ENCODE peak calls at places on chromosomes 3 and 15, in four cellular contexts. One of them, this sample, is unnamed.

GRCh38 chr15:67823371-67824156 is 1.7 kb upstream of the SKOR1 start:
- DNase-seq in body of pancreas: no peak
- DNase-seq in neural progenitor cell: peak; percentile 56
- DNase-seq in IMR-90: no peak
- DNase-seq in this sample: peak; percentile 45

GRCh38 chr3:197501496-197501878 is 54.3 kb downstream of the BDH1 start:
- DNase-seq in body of pancreas: no peak
- DNase-seq in neural progenitor cell: no peak
- DNase-seq in IMR-90: peak; percentile 31
- DNase-seq in this sample: no peak

GRCh38 chr3:148681080-148681479 is 16.6 kb upstream of the AGTR1 start:
- DNase-seq in body of pancreas: no peak
- DNase-seq in neural progenitor cell: no peak
- DNase-seq in IMR-90: peak; percentile 11
- DNase-seq in this sample: peak; percentile 19

GRCh38 chr3:48518069-48518468 is 14.1 kb upstream of the SHISA5 start:
- DNase-seq in body of pancreas: no peak
- DNase-seq in neural progenitor cell: no peak
- DNase-seq in IMR-90: no peak
- DNase-seq in this sample: no peak

GRCh38 chr3:41450416-41451231 is 251.3 kb downstream of the CTNNB1 start:
- DNase-seq in body of pancreas: no peak
- DNase-seq in neural progenitor cell: peak; percentile 47
- DNase-seq in IMR-90: no peak
- DNase-seq in this sample: no peak

GRCh38 chr3:1139071-1139470 is 46.2 kb downstream of the CNTN6 start:
- DNase-seq in body of pancreas: no peak
- DNase-seq in neural progenitor cell: no peak
- DNase-seq in IMR-90: no peak
- DNase-seq in this sample: no peak

GRCh38 chr15:72411544-72411943 is 13.4 kb downstream of the TMEM202 start:
- DNase-seq in body of pancreas: no peak
- DNase-seq in neural progenitor cell: no peak
- DNase-seq in IMR-90: no peak
- DNase-seq in this sample: no peak

GRCh38 chr15:66673410-66674322 is 28.4 kb upstream of the SMAD6 start:
- DNase-seq in body of pancreas: peak; percentile 70
- DNase-seq in neural progenitor cell: peak; percentile 89
- DNase-seq in IMR-90: no peak
- DNase-seq in this sample: no peak

GRCh38 chr3:29226709-29227108 is 54.2 kb upstream of the RBMS3 start:
- DNase-seq in body of pancreas: no peak
- DNase-seq in neural progenitor cell: no peak
- DNase-seq in IMR-90: peak; percentile 39
- DNase-seq in this sample: peak; percentile 14

GRCh38 chr3:186783731-186784515 is 546 bp downstream of the EIF4A2 start:
- DNase-seq in body of pancreas: peak; percentile 89
- DNase-seq in neural progenitor cell: peak; percentile 90
- DNase-seq in IMR-90: peak; percentile 64
- DNase-seq in this sample: peak; percentile 87

GRCh38 chr3:115301364-115301860 is 154.3 kb upstream of the ZBTB20 start:
- DNase-seq in body of pancreas: no peak
- DNase-seq in neural progenitor cell: no peak
- DNase-seq in IMR-90: peak; percentile 11
- DNase-seq in this sample: peak; percentile 54

GRCh38 chr3:156161172-156161571 is 40.8 kb downstream of the KCNAB1 start:
- DNase-seq in body of pancreas: no peak
- DNase-seq in neural progenitor cell: peak; percentile 11
- DNase-seq in IMR-90: peak; percentile 17
- DNase-seq in this sample: no peak

GRCh38 chr15:89680282-89680873 is 1.2 kb upstream of the PLIN1 start:
- DNase-seq in body of pancreas: peak; percentile 89
- DNase-seq in neural progenitor cell: no peak
- DNase-seq in IMR-90: peak; percentile 67
- DNase-seq in this sample: peak; percentile 87

GRCh38 chr3:159635047-159635641 is 353.5 kb upstream of the IL12A start:
- DNase-seq in body of pancreas: no peak
- DNase-seq in neural progenitor cell: no peak
- DNase-seq in IMR-90: peak; percentile 72
- DNase-seq in this sample: no peak

GRCh38 chr15:44832068-44832467 is 95.7 kb downstream of the TRIM69 start:
- DNase-seq in body of pancreas: no peak
- DNase-seq in neural progenitor cell: no peak
- DNase-seq in IMR-90: no peak
- DNase-seq in this sample: no peak

GRCh38 chr3:48403533-48404439 is 26.1 kb downstream of the PLXNB1 start:
- DNase-seq in body of pancreas: no peak
- DNase-seq in neural progenitor cell: no peak
- DNase-seq in IMR-90: no peak
- DNase-seq in this sample: no peak

GRCh38 chr3:83843716-83844115 is 1115.1 kb upstream of the CADM2 start:
- DNase-seq in body of pancreas: no peak
- DNase-seq in neural progenitor cell: peak; percentile 90
- DNase-seq in IMR-90: no peak
- DNase-seq in this sample: peak; percentile 38

GRCh38 chr3:73351423-73352071 is 273.2 kb downstream of the PDZRN3 start:
- DNase-seq in body of pancreas: peak; percentile 23
- DNase-seq in neural progenitor cell: no peak
- DNase-seq in IMR-90: no peak
- DNase-seq in this sample: peak; percentile 2

GRCh38 chr15:101551696-101552591 is 62.4 kb upstream of the PCSK6 start:
- DNase-seq in body of pancreas: no peak
- DNase-seq in neural progenitor cell: no peak
- DNase-seq in IMR-90: no peak
- DNase-seq in this sample: no peak

GRCh38 chr15:70427531-70428120 is 329.9 kb upstream of the TLE3 start:
- DNase-seq in body of pancreas: no peak
- DNase-seq in neural progenitor cell: no peak
- DNase-seq in IMR-90: no peak
- DNase-seq in this sample: peak; percentile 18

GRCh38 chr3:48949376-48949717 is 30.7 kb downstream of the ARIH2 start:
- DNase-seq in body of pancreas: no peak
- DNase-seq in neural progenitor cell: no peak
- DNase-seq in IMR-90: peak; percentile 12
- DNase-seq in this sample: no peak

GRCh38 chr3:174083706-174084105 is 686.2 kb downstream of the NLGN1 start:
- DNase-seq in body of pancreas: no peak
- DNase-seq in neural progenitor cell: no peak
- DNase-seq in IMR-90: no peak
- DNase-seq in this sample: no peak

GRCh38 chr15:89781891-89782618 is 5.9 kb downstream of the MESP2 start:
- DNase-seq in body of pancreas: peak; percentile 23
- DNase-seq in neural progenitor cell: no peak
- DNase-seq in IMR-90: peak; percentile 57
- DNase-seq in this sample: peak; percentile 53

GRCh38 chr3:139111392-139112229 is 66.9 kb upstream of the PRR23C start:
- DNase-seq in body of pancreas: peak; percentile 78
- DNase-seq in neural progenitor cell: peak; percentile 74
- DNase-seq in IMR-90: peak; percentile 55
- DNase-seq in this sample: peak; percentile 74

GRCh38 chr3:38327335-38328009 is 19.1 kb upstream of the XYLB start:
- DNase-seq in body of pancreas: no peak
- DNase-seq in neural progenitor cell: no peak
- DNase-seq in IMR-90: peak; percentile 56
- DNase-seq in this sample: no peak

GRCh38 chr3:125157183-125157582 is 55.4 kb downstream of the SLC12A8 start:
- DNase-seq in body of pancreas: no peak
- DNase-seq in neural progenitor cell: no peak
- DNase-seq in IMR-90: no peak
- DNase-seq in this sample: no peak

GRCh38 chr3:105747056-105747455 is 121.8 kb downstream of the CBLB start:
- DNase-seq in body of pancreas: no peak
- DNase-seq in neural progenitor cell: no peak
- DNase-seq in IMR-90: peak; percentile 44
- DNase-seq in this sample: no peak

GRCh38 chr3:71074416-71074815 is 509.1 kb downstream of the FOXP1 start:
- DNase-seq in body of pancreas: no peak
- DNase-seq in neural progenitor cell: no peak
- DNase-seq in IMR-90: peak; percentile 43
- DNase-seq in this sample: no peak

GRCh38 chr3:43696881-43697280 is 6.1 kb downstream of the ABHD5 start:
- DNase-seq in body of pancreas: no peak
- DNase-seq in neural progenitor cell: no peak
- DNase-seq in IMR-90: no peak
- DNase-seq in this sample: no peak

GRCh38 chr3:9649791-9650521 is 651 bp downstream of the MTMR14 start:
- DNase-seq in body of pancreas: no peak
- DNase-seq in neural progenitor cell: peak; percentile 1
- DNase-seq in IMR-90: no peak
- DNase-seq in this sample: no peak

GRCh38 chr3:9947025-9947995 is 4.9 kb downstream of the PRRT3 start:
- DNase-seq in body of pancreas: peak; percentile 88
- DNase-seq in neural progenitor cell: peak; percentile 85
- DNase-seq in IMR-90: peak; percentile 33
- DNase-seq in this sample: peak; percentile 79

GRCh38 chr3:4350789-4351163 is 47.6 kb downstream of the SETMAR start:
- DNase-seq in body of pancreas: peak; percentile 44
- DNase-seq in neural progenitor cell: peak; percentile 67
- DNase-seq in IMR-90: peak; percentile 69
- DNase-seq in this sample: peak; percentile 5

GRCh38 chr15:29518442-29518841 is 248.8 kb upstream of the NSMCE3 start:
- DNase-seq in body of pancreas: peak; percentile 54
- DNase-seq in neural progenitor cell: no peak
- DNase-seq in IMR-90: no peak
- DNase-seq in this sample: no peak

GRCh38 chr3:51940648-51941421 is 869 bp downstream of the RRP9 start:
- DNase-seq in body of pancreas: no peak
- DNase-seq in neural progenitor cell: no peak
- DNase-seq in IMR-90: no peak
- DNase-seq in this sample: no peak

GRCh38 chr3:192992346-192992745 is 74.7 kb upstream of the MB21D2 start:
- DNase-seq in body of pancreas: no peak
- DNase-seq in neural progenitor cell: no peak
- DNase-seq in IMR-90: no peak
- DNase-seq in this sample: no peak

GRCh38 chr3:194824676-194825075 is 139.0 kb downstream of the FAM43A start:
- DNase-seq in body of pancreas: no peak
- DNase-seq in neural progenitor cell: no peak
- DNase-seq in IMR-90: peak; percentile 29
- DNase-seq in this sample: peak; percentile 76

GRCh38 chr3:111227216-111227615 is 155.6 kb downstream of the NECTIN3 start:
- DNase-seq in body of pancreas: no peak
- DNase-seq in neural progenitor cell: no peak
- DNase-seq in IMR-90: peak; percentile 69
- DNase-seq in this sample: no peak

GRCh38 chr3:30680789-30681188 is 74.4 kb downstream of the TGFBR2 start:
- DNase-seq in body of pancreas: no peak
- DNase-seq in neural progenitor cell: peak; percentile 62
- DNase-seq in IMR-90: no peak
- DNase-seq in this sample: no peak

GRCh38 chr3:47288966-47289910 is 6.5 kb downstream of the KLHL18 start:
- DNase-seq in body of pancreas: no peak
- DNase-seq in neural progenitor cell: no peak
- DNase-seq in IMR-90: no peak
- DNase-seq in this sample: no peak

GRCh38 chr3:134376385-134376765 is 2.1 kb upstream of the AMOTL2 start:
- DNase-seq in body of pancreas: no peak
- DNase-seq in neural progenitor cell: no peak
- DNase-seq in IMR-90: no peak
- DNase-seq in this sample: no peak

GRCh38 chr3:134373942-134374790 is at the start of gene AMOTL2:
- DNase-seq in body of pancreas: peak; percentile 88
- DNase-seq in neural progenitor cell: peak; percentile 98
- DNase-seq in IMR-90: peak; percentile 97
- DNase-seq in this sample: peak; percentile 98

GRCh38 chr3:134373278-134373941 is 837 bp downstream of the AMOTL2 start:
- DNase-seq in body of pancreas: peak; percentile 88
- DNase-seq in neural progenitor cell: peak; percentile 97
- DNase-seq in IMR-90: peak; percentile 89
- DNase-seq in this sample: peak; percentile 93

GRCh38 chr3:134375542-134376384 is 1.5 kb upstream of the AMOTL2 start:
- DNase-seq in body of pancreas: no peak
- DNase-seq in neural progenitor cell: no peak
- DNase-seq in IMR-90: no peak
- DNase-seq in this sample: no peak

GRCh38 chr3:134374791-134375541 is 719 bp upstream of the AMOTL2 start:
- DNase-seq in body of pancreas: peak; percentile 69
- DNase-seq in neural progenitor cell: peak; percentile 75
- DNase-seq in IMR-90: no peak
- DNase-seq in this sample: peak; percentile 82
- H3K4me3 ChIP-seq in body of pancreas: peak overlapping the region; percentile 5
- H3K4me3 ChIP-seq in neural progenitor cell: peak overlapping the region; percentile 99
- H3K4me3 ChIP-seq in IMR-90: peak overlapping the region; percentile 53
- H3K4me3 ChIP-seq in this sample: peak overlapping the region; percentile 100

DNA sequence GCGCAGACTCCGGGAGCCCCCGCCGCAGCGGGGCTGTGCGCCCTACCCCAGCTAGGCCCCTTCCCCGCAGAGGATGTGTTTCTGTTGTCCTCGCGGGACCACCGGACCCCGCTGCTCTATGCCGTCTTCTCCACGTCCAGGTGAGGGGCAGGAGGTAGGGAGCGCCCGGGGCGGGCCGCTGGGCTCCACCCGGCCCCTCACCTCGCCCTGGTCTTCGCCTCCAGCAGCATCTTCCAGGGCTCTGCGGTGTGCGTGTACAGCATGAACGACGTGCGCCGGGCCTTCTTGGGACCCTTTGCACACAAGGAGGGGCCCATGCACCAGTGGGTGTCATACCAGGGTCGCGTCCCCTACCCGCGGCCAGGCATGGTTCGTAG is 4.7 kb downstream of the SEMA3B start:
- DNase-seq in body of pancreas: no peak
- DNase-seq in neural progenitor cell: no peak
- DNase-seq in IMR-90: no peak
- DNase-seq in this sample: no peak
- H3K27me3 ChIP-seq in body of pancreas: no peaks in the 10 kb centered on the region
- H3K27me3 ChIP-seq in neural progenitor cell: peaks cover 59% of the 10 kb centered on the region
- H3K27me3 ChIP-seq in IMR-90: no peaks in the 10 kb centered on the region
- H3K27me3 ChIP-seq in this sample: no peaks in the 10 kb centered on the region

GRCh38 chr15:24971052-24971451 is 16.3 kb downstream of the SNRPN start:
- DNase-seq in body of pancreas: no peak
- DNase-seq in neural progenitor cell: no peak
- DNase-seq in IMR-90: no peak
- DNase-seq in this sample: no peak
- H3K9me3 ChIP-seq in body of pancreas: no peaks in the 10 kb centered on the region
- H3K9me3 ChIP-seq in neural progenitor cell: peaks cover 4% of the 10 kb centered on the region
- H3K9me3 ChIP-seq in IMR-90: no peaks in the 10 kb centered on the region
- H3K9me3 ChIP-seq in this sample: no peaks in the 10 kb centered on the region

GRCh38 chr3:141941093-141941492 is 64.7 kb downstream of the ATP1B3 start:
- DNase-seq in body of pancreas: no peak
- DNase-seq in neural progenitor cell: no peak
- DNase-seq in IMR-90: no peak
- DNase-seq in this sample: no peak
- H3K4me3 ChIP-seq in body of pancreas: no peak overlapping the region
- H3K4me3 ChIP-seq in neural progenitor cell: no peak overlapping the region
- H3K4me3 ChIP-seq in IMR-90: no peak overlapping the region
- H3K4me3 ChIP-seq in this sample: no peak overlapping the region

GRCh38 chr15:88568589-88568988 is 22.1 kb upstream of the DET1 start:
- DNase-seq in body of pancreas: no peak
- DNase-seq in neural progenitor cell: no peak
- DNase-seq in IMR-90: no peak
- DNase-seq in this sample: no peak
- H3K27me3 ChIP-seq in body of pancreas: no peaks in the 10 kb centered on the region
- H3K27me3 ChIP-seq in neural progenitor cell: no peaks in the 10 kb centered on the region
- H3K27me3 ChIP-seq in IMR-90: peaks cover 3% of the 10 kb centered on the region
- H3K27me3 ChIP-seq in this sample: no peaks in the 10 kb centered on the region

This sample was measured in MG63.